ENCODE peak calls at places on chromosomes 2 and 18, in ten cellular contexts. X is K562, U is tibial nerve, N is IMR-90, T is esophagus squamous epithelium, K is A549, Y is stomach, S is uterus, C is NB4, Z is heart left ventricle. J is an unnamed sample.

GRCh38 chr2:99600929-99601680 is 111.3 kb upstream of the REV1 start:
- DNase-seq in X (no peak), U (no peak), N (peak; percentile 43), T (no peak), K (no peak), Y (no peak), S (peak; percentile 49), C (no peak), Z (no peak), J (no peak)

GRCh38 chr2:144350151-144350802 is 169.6 kb downstream of the ZEB2 start:
- DNase-seq in X (peak; percentile 55), U (no peak), N (peak; percentile 25), T (no peak), K (no peak), Y (no peak), S (no peak), C (no peak), Z (no peak), J (no peak)

GRCh38 chr2:88038263-88039105 is 17.1 kb downstream of the KRCC1 start:
- DNase-seq in X (no peak), U (no peak), N (peak; percentile 97), T (no peak), K (peak; percentile 46), Y (no peak), S (no peak), C (peak; percentile 38), Z (no peak), J (peak; percentile 23)

GRCh38 chr2:71113843-71114242 is 16.2 kb downstream of the MCEE start:
- DNase-seq in X (no peak), U (no peak), N (no peak), T (no peak), K (no peak), Y (no peak), S (no peak), C (no peak), Z (no peak), J (no peak)

GRCh38 chr2:229586012-229586411 is 128.3 kb downstream of the DNER start:
- DNase-seq in X (no peak), U (no peak), N (no peak), T (no peak), K (no peak), Y (no peak), S (no peak), C (no peak), Z (no peak), J (peak; percentile 42)

GRCh38 chr18:58449366-58449935 is 179.4 kb downstream of the ALPK2 start:
- DNase-seq in X (peak; percentile 8), U (no peak), N (no peak), T (no peak), K (no peak), Y (no peak), S (no peak), C (no peak), Z (no peak), J (peak; percentile 17)

GRCh38 chr2:85707304-85707703 is 13.1 kb downstream of the GNLY start:
- DNase-seq in X (peak; percentile 73), U (no peak), N (peak; percentile 94), T (no peak), K (peak; percentile 92), Y (peak; percentile 67), S (peak; percentile 78), C (peak; percentile 95), Z (no peak), J (no peak)

GRCh38 chr2:58376592-58376991 is 135.5 kb upstream of the FANCL start:
- DNase-seq in X (no peak), U (no peak), N (peak; percentile 0), T (no peak), K (peak; percentile 3), Y (no peak), S (no peak), C (no peak), Z (no peak), J (peak; percentile 4)

GRCh38 chr2:197183355-197183754 is 127.2 kb downstream of the ANKRD44 start:
- DNase-seq in X (no peak), U (no peak), N (peak; percentile 49), T (no peak), K (no peak), Y (no peak), S (no peak), C (peak; percentile 29), Z (no peak), J (no peak)

GRCh38 chr2:21395366-21395765 is 271.6 kb downstream of the TDRD15 start:
- DNase-seq in X (peak; percentile 15), U (no peak), N (no peak), T (no peak), K (no peak), Y (no peak), S (no peak), C (peak; percentile 32), Z (no peak), J (no peak)

GRCh38 chr2:38233231-38233983 is 143.7 kb downstream of the ATL2 start:
- DNase-seq in X (no peak), U (no peak), N (peak; percentile 31), T (no peak), K (no peak), Y (no peak), S (peak; percentile 57), C (no peak), Z (no peak), J (peak; percentile 26)

DNA sequence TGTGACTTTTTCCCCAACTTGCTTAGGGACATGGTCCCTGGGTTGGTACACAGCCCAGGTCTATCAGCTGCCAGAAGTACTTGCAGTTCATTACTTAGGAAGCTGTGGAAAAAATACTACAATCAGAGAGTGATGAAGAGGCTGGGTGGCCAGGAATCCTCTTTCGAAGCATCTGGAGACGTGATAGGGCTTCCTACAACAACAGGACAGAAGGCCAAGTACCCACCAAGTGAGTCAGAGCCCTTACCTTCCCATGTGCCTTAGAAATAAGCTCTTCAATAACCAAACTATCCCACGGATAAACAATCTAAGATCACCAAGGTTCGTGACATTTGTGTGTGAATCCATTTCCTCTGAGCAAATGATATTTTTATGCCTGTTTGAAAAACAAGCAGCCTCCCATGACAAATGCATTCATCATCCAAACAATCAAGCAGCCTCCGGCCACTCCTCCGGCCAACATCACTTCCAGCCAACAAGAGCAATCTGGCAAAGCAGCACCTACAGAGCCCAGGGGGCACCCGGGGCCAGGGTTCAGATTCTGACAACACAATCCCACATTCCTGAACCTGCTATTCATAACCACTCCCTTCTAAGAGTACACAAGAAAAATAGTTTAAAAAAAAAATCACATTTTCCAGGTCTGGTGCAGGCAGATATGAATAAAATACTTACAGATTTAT is 26.4 kb downstream of the TBC1D8 start:
- DNase-seq in X (no peak), U (peak; percentile 69), N (peak; percentile 76), T (no peak), K (peak; percentile 91), Y (peak; percentile 78), S (peak; percentile 84), C (peak; percentile 63), Z (peak; percentile 79), J (peak; percentile 72)
- TF ChIP-seq POLR2A in X (no peak), U (no peak), N (no peak), T (no peak), K (no peak), Y (no peak), S (no peak), C (no peak), Z (peak; percentile 7), J (no peak)

GRCh38 chr2:159446201-159446600 is 159.7 kb upstream of the WDSUB1 start:
- DNase-seq in X (no peak), U (no peak), N (no peak), T (no peak), K (no peak), Y (no peak), S (no peak), C (no peak), Z (no peak), J (no peak)
- TF ChIP-seq POLR2A in X (no peak), U (no peak), N (no peak), T (no peak), K (no peak), Y (no peak), S (no peak), C (no peak), Z (no peak), J (no peak)

GRCh38 chr2:110115291-110116032 is at the start of gene MALL:
- DNase-seq in X (no peak), U (no peak), N (no peak), T (no peak), K (peak; percentile 65), Y (peak; percentile 58), S (no peak), C (no peak), Z (peak; percentile 59), J (peak; percentile 54)
- TF ChIP-seq POLR2A in X (no peak), U (no peak), N (no peak), T (peak; percentile 67), K (peak; percentile 79), Y (no peak), S (no peak), C (no peak), Z (peak; percentile 51), J (peak; percentile 79)

GRCh38 chr2:218671077-218671653 is 637 bp downstream of the RNF25 start:
- DNase-seq in X (no peak), U (no peak), N (peak; percentile 20), T (no peak), K (peak; percentile 16), Y (no peak), S (no peak), C (peak; percentile 28), Z (no peak), J (no peak)

DNA sequence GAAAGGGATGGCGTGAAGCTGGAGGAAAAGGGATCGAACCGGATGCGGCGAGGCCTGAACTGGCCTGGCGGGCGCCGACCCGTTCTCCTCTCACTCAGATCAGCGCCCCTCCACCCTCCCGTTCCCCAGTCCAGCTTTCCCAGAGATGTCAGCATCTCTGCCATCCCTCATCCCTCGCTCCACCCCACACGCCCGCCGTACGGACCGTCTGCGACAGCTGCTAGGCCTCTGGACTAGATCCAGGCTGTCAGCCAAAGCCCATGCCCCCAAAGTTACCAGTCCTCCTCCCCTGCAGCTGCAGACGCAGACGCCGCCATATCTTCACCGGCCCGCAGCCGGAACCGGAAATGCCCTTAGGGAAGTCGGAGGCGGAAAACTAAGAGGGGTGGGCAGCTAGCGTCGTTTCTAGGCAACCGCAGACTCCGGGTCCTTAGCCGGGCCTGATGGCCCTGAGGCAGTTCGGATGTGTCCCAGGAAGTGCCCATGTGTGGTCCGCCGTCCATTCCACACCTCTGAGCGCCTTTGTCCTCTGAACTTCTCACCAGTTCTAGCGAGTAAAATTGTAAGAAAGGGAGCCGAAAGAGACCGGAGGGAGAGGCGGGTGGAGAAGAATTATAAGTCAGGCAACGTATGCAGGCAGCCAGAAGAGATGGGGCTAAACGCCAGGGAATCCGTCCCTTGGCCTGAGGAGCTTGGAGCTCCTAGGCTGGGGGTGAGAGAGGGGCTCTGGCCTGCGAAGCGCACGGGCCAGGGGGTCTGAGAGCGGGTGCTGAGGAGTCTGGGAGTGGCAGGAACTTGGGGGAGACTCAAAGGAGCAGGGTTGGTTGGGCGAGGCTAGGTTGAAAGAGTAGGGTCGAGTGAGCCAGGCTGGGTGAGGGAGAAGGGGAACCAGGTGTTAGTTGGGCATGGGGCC is at the start of the genes RNF25 and STK36:
- DNase-seq in X (peak; percentile 84), U (peak; percentile 65), N (peak; percentile 90), T (peak; percentile 25), K (peak; percentile 88), Y (peak; percentile 84), S (peak; percentile 82), C (peak; percentile 89), Z (peak; percentile 91), J (peak; percentile 86)
- TF ChIP-seq POLR2A in X (peak; percentile 88), U (peak; percentile 66), N (peak; percentile 76), T (peak; percentile 57), K (peak; percentile 88), Y (peak; percentile 14), S (peak; percentile 59), C (peak; percentile 61), Z (peak; percentile 78), J (peak; percentile 82)

GRCh38 chr2:195574305-195574704 is 82.7 kb upstream of the SLC39A10 start:
- DNase-seq in X (no peak), U (no peak), N (no peak), T (no peak), K (no peak), Y (no peak), S (no peak), C (no peak), Z (no peak), J (no peak)
- TF ChIP-seq POLR2A in X (no peak), U (no peak), N (no peak), T (no peak), K (no peak), Y (no peak), S (no peak), C (no peak), Z (no peak), J (no peak)